ENCODE peak calls at places on chromosomes 11 and 22, in six cellular contexts. N is AG08395; U is activated effector memory CD4-positive, alpha-beta T cell treated with anti-CD3 and anti-CD28 coated beads, Interleukin-2, amount 50 U/mL, for 16 hours; K is activated CD4-positive, alpha-beta T cell treated with anti-CD3 and anti-CD28 coated beads, Interleukin-2, amount 10 ng/mL, durations not matched to agents 7 days and 5 days; P is AG09309; L is NCI-H774. Y is an unnamed sample.

GRCh38 chr11:45336136-45336535 is 50.0 kb upstream of the SYT13 start:
- DNase-seq in N (no peak), U (no peak), K (no peak), P (no peak), L (no peak), Y (no peak)

GRCh38 chr22:27637604-27638003 is 164.0 kb downstream of the MN1 start:
- DNase-seq in N (peak; percentile 46), U (no peak), K (no peak), P (no peak), L (no peak), Y (no peak)

GRCh38 chr22:33038131-33038772 is 19.9 kb downstream of the SYN3 start:
- DNase-seq in N (peak; percentile 34), U (no peak), K (no peak), P (no peak), L (no peak), Y (no peak)

GRCh38 chr22:36740716-36741115 is 35.2 kb downstream of the IFT27 start:
- DNase-seq in N (no peak), U (no peak), K (no peak), P (no peak), L (no peak), Y (no peak)

GRCh38 chr11:63534895-63535461 is 1.6 kb upstream of the PLAAT4 start:
- DNase-seq in N (no peak), U (no peak), K (peak; percentile 17), P (no peak), L (no peak), Y (peak; percentile 32)

GRCh38 chr11:105929381-105929955 is 92.6 kb downstream of the MSANTD4 start:
- DNase-seq in N (no peak), U (no peak), K (no peak), P (no peak), L (no peak), Y (no peak)

GRCh38 chr22:38243007-38243775 is 29.6 kb downstream of the TMEM184B start:
- DNase-seq in N (no peak), U (no peak), K (no peak), P (no peak), L (peak; percentile 77), Y (no peak)

GRCh38 chr22:29337631-29338284 is 22.3 kb upstream of the RASL10A start:
- DNase-seq in N (no peak), U (no peak), K (no peak), P (no peak), L (no peak), Y (no peak)

GRCh38 chr11:2781413-2782274 is 81.8 kb upstream of the KCNQ1OT1 start:
- DNase-seq in N (no peak), U (no peak), K (no peak), P (no peak), L (no peak), Y (no peak)

GRCh38 chr22:37533995-37534394 is 14.8 kb upstream of the CARD10 start:
- DNase-seq in N (peak; percentile 61), U (no peak), K (no peak), P (no peak), L (peak; percentile 1), Y (no peak)

GRCh38 chr22:38706101-38706884 is 549 bp downstream of the GTPBP1 start:
- DNase-seq in N (peak; percentile 50), U (peak; percentile 76), K (peak; percentile 49), P (no peak), L (no peak), Y (no peak)

Y was measured in central memory CD8-positive, alpha-beta T cell.